ENCODE peak calls at places on chromosome 6, in four cellular contexts. One of them, this sample, is unnamed.

GRCh38 chr6:9159051-9159450 is 723.7 kb upstream of the SLC35B3 start:
- DNase-seq in esophagus muscularis mucosa: no peak
- DNase-seq in HEK293T: no peak
- DNase-seq in A172: no peak
- DNase-seq in this sample: no peak

GRCh38 chr6:18444176-18444575 is 57.0 kb downstream of the RNF144B start:
- DNase-seq in esophagus muscularis mucosa: no peak
- DNase-seq in HEK293T: no peak
- DNase-seq in A172: no peak
- DNase-seq in this sample: no peak

GRCh38 chr6:148422085-148422484 is 79.4 kb downstream of the SASH1 start:
- DNase-seq in esophagus muscularis mucosa: no peak
- DNase-seq in HEK293T: no peak
- DNase-seq in A172: no peak
- DNase-seq in this sample: peak

GRCh38 chr6:98295776-98296175 is 538.6 kb upstream of the POU3F2 start:
- DNase-seq in esophagus muscularis mucosa: no peak
- DNase-seq in HEK293T: no peak
- DNase-seq in A172: no peak
- DNase-seq in this sample: no peak

GRCh38 chr6:34377984-34378383 is 14.5 kb downstream of the NUDT3 start:
- DNase-seq in esophagus muscularis mucosa: no peak
- DNase-seq in HEK293T: no peak
- DNase-seq in A172: no peak
- DNase-seq in this sample: no peak

GRCh38 chr6:106372838-106373501 is 12.5 kb downstream of the CRYBG1 start:
- DNase-seq in esophagus muscularis mucosa: no peak
- DNase-seq in HEK293T: no peak
- DNase-seq in A172: no peak
- DNase-seq in this sample: no peak

GRCh38 chr6:38522322-38522721 is 117.4 kb downstream of the BTBD9 start:
- DNase-seq in esophagus muscularis mucosa: no peak
- DNase-seq in HEK293T: no peak
- DNase-seq in A172: no peak
- DNase-seq in this sample: no peak

GRCh38 chr6:144211160-144211559 is 60.8 kb downstream of the STX11 start:
- DNase-seq in esophagus muscularis mucosa: no peak
- DNase-seq in HEK293T: no peak
- DNase-seq in A172: no peak
- DNase-seq in this sample: no peak

GRCh38 chr6:108714012-108714773 is 134.0 kb upstream of the ARMC2 start:
- DNase-seq in esophagus muscularis mucosa: no peak
- DNase-seq in HEK293T: no peak
- DNase-seq in A172: no peak
- DNase-seq in this sample: no peak

GRCh38 chr6:6843057-6843627 is 254.6 kb downstream of the LY86 start:
- DNase-seq in esophagus muscularis mucosa: no peak
- DNase-seq in HEK293T: no peak
- DNase-seq in A172: peak
- DNase-seq in this sample: no peak

GRCh38 chr6:3757241-3757641 is 5.7 kb upstream of the PXDC1 start:
- DNase-seq in esophagus muscularis mucosa: no peak
- DNase-seq in HEK293T: no peak
- DNase-seq in A172: no peak
- DNase-seq in this sample: no peak

GRCh38 chr6:10465633-10466499 is 51.0 kb upstream of the TFAP2A start:
- DNase-seq in esophagus muscularis mucosa: no peak
- DNase-seq in HEK293T: peak
- DNase-seq in A172: peak
- DNase-seq in this sample: peak

GRCh38 chr6:79070206-79070825 is 7.7 kb downstream of the PHIP start:
- DNase-seq in esophagus muscularis mucosa: no peak
- DNase-seq in HEK293T: no peak
- DNase-seq in A172: no peak
- DNase-seq in this sample: no peak

GRCh38 chr6:141421378-141421777 is 711.3 kb upstream of the GJE1 start:
- DNase-seq in esophagus muscularis mucosa: no peak
- DNase-seq in HEK293T: no peak
- DNase-seq in A172: peak
- DNase-seq in this sample: peak

GRCh38 chr6:70398783-70399730 is 14.3 kb upstream of the FAM135A start:
- DNase-seq in esophagus muscularis mucosa: no peak
- DNase-seq in HEK293T: no peak
- DNase-seq in A172: peak
- DNase-seq in this sample: peak

GRCh38 chr6:112298021-112298745 is 43.8 kb upstream of the LAMA4 start:
- DNase-seq in esophagus muscularis mucosa: no peak
- DNase-seq in HEK293T: no peak
- DNase-seq in A172: peak
- DNase-seq in this sample: peak

GRCh38 chr6:134734312-134734869 is 215.5 kb downstream of the ALDH8A1 start:
- DNase-seq in esophagus muscularis mucosa: no peak
- DNase-seq in HEK293T: no peak
- DNase-seq in A172: no peak
- DNase-seq in this sample: no peak

GRCh38 chr6:128280960-128281359 is 239.4 kb downstream of the PTPRK start:
- DNase-seq in esophagus muscularis mucosa: no peak
- DNase-seq in HEK293T: no peak
- DNase-seq in A172: no peak
- DNase-seq in this sample: no peak

GRCh38 chr6:47162793-47163192 is 120.7 kb upstream of the ADGRF1 start:
- DNase-seq in esophagus muscularis mucosa: no peak
- DNase-seq in HEK293T: no peak
- DNase-seq in A172: no peak
- DNase-seq in this sample: no peak

This sample was measured in RCC 7860.